ENCODE peak calls at places on chromosomes 12 and 14, in six cellular contexts. R is GM12891, G is K562, X is HepG2, I is H1, D is GM12878. S is an unnamed sample.

GRCh38 chr14:104882325-104882973 is 17.4 kb downstream of the CEP170B start:
- DNase-seq in R (peak), G (peak), X (no peak), D (no peak), I (peak), S (no peak)

GRCh38 chr12:120110550-120111501 is 5.7 kb downstream of the RAB35 start:
- DNase-seq in D (no peak), G (no peak), I (peak), R (no peak), X (no peak), S (peak)

GRCh38 chr12:106739318-106739717 is 35.2 kb upstream of the RIC8B start:
- DNase-seq in R (no peak), D (no peak), I (no peak), G (no peak), X (peak), S (no peak)

GRCh38 chr12:49292729-49293055 is 2.3 kb upstream of the PRPH start:
- DNase-seq in R (no peak), G (no peak), X (no peak), D (no peak), I (no peak), S (no peak)

GRCh38 chr12:96425321-96425720 is 25.1 kb upstream of the CDK17 start:
- DNase-seq in X (no peak), R (no peak), I (no peak), G (no peak), D (no peak), S (no peak)

GRCh38 chr14:37019488-37019887 is 152.9 kb downstream of the SLC25A21 start:
- DNase-seq in I (no peak), R (no peak), G (no peak), X (no peak), D (no peak), S (no peak)

GRCh38 chr12:78359530-78359929 is 505.0 kb upstream of the SYT1 start:
- DNase-seq in R (no peak), I (no peak), G (no peak), X (no peak), D (no peak), S (no peak)

GRCh38 chr14:62162998-62163589 is 400.9 kb downstream of the SNAPC1 start:
- DNase-seq in X (peak), R (peak), I (no peak), D (no peak), G (peak), S (no peak)

GRCh38 chr12:125889742-125890141 is 824.5 kb downstream of the AACS start:
- DNase-seq in X (no peak), R (no peak), I (no peak), G (no peak), D (no peak), S (no peak)

GRCh38 chr14:95910628-95911027 is 34.0 kb downstream of the TUNAR start:
- DNase-seq in X (no peak), R (no peak), D (no peak), G (no peak), I (no peak), S (no peak)

GRCh38 chr14:92408186-92408585 is 85.2 kb downstream of the SLC24A4 start:
- DNase-seq in G (no peak), D (no peak), I (no peak), X (no peak), R (no peak), S (no peak)

GRCh38 chr12:3315201-3315661 is 175.8 kb upstream of the PRMT8 start:
- DNase-seq in R (no peak), X (no peak), D (no peak), G (no peak), I (no peak), S (no peak)

GRCh38 chr12:14824012-14824634 is 10.1 kb upstream of the SMCO3 start:
- DNase-seq in G (no peak), D (no peak), X (no peak), R (no peak), I (no peak), S (no peak)

GRCh38 chr12:29611906-29612305 is 114.4 kb upstream of the OVCH1 start:
- DNase-seq in X (no peak), G (no peak), R (no peak), D (no peak), I (no peak), S (no peak)

GRCh38 chr12:6238875-6239274 is 38.7 kb downstream of the CD9 start:
- DNase-seq in D (no peak), R (no peak), X (no peak), G (no peak), I (no peak), S (no peak)

GRCh38 chr12:8594072-8594471 is 18.6 kb downstream of the AICDA start:
- DNase-seq in D (no peak), G (no peak), X (no peak), I (no peak), R (no peak), S (no peak)

GRCh38 chr14:59543873-59544272 is 32.7 kb downstream of the CCDC175 start:
- DNase-seq in I (no peak), R (no peak), G (no peak), D (no peak), X (no peak), S (no peak)

GRCh38 chr12:2113501-2113912 is 60.7 kb downstream of the CACNA1C start:
- DNase-seq in R (no peak), I (no peak), X (no peak), D (no peak), G (no peak), S (no peak)

DNA sequence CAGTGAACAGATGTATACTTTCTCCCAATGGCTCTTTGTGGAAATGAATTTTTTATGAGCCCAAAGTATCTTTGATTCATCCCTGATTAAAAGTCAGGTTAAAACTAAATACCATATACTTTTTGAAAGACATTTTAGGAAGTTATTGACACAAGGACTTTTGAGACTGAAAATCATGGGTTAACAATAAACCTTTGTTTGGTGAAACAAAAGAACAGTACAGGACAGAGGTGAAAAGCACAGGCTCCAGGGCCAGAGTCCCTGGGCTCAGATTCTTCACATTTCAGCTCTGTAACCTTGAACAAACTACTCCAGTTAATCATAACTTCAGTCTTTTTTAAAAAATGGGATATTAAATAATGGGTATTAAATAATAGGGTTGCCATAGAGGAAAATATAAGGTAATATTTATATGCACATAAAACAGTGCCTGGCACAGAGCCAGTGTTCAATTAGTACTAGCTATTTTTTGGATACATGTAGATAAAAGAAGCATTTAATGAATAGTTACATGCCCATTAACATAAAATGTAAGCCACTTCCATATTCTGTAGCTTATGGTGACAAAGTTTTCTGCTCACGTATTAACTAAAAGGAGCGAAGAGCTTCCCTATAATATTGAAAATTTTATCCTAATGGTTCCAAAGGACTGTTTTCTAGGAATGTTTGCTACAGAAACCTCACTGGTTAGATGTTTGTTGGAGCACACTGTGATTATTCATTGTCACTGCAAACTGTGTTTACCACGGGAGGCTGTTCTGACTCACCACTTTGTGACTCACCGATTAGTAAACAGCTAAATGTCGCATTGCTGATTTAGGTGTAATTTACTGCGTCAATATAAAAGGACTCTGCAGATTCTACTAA is 255.4 kb downstream of the DAD1 start:
- DNase-seq in D (no peak), R (no peak), G (peak), I (no peak), X (peak), S (no peak)
- TF ChIP-seq TAF1 in D (no peak), R (no peak), G (no peak), I (no peak), X (no peak), S (no peak)

GRCh38 chr12:93087836-93088610 is 158.9 kb upstream of the EEA1 start:
- DNase-seq in D (no peak), I (no peak), G (no peak), R (no peak), X (no peak), S (no peak)

GRCh38 chr12:93089805-93090569 is 160.9 kb upstream of the EEA1 start:
- DNase-seq in X (no peak), I (no peak), D (no peak), R (no peak), G (peak), S (no peak)

GRCh38 chr12:93081810-93082165 is 152.7 kb upstream of the EEA1 start:
- DNase-seq in D (no peak), R (no peak), G (no peak), X (no peak), I (no peak), S (no peak)

GRCh38 chr12:93086288-93086727 is 157.2 kb upstream of the EEA1 start:
- DNase-seq in X (no peak), D (no peak), G (no peak), I (no peak), R (no peak), S (no peak)

DNA sequence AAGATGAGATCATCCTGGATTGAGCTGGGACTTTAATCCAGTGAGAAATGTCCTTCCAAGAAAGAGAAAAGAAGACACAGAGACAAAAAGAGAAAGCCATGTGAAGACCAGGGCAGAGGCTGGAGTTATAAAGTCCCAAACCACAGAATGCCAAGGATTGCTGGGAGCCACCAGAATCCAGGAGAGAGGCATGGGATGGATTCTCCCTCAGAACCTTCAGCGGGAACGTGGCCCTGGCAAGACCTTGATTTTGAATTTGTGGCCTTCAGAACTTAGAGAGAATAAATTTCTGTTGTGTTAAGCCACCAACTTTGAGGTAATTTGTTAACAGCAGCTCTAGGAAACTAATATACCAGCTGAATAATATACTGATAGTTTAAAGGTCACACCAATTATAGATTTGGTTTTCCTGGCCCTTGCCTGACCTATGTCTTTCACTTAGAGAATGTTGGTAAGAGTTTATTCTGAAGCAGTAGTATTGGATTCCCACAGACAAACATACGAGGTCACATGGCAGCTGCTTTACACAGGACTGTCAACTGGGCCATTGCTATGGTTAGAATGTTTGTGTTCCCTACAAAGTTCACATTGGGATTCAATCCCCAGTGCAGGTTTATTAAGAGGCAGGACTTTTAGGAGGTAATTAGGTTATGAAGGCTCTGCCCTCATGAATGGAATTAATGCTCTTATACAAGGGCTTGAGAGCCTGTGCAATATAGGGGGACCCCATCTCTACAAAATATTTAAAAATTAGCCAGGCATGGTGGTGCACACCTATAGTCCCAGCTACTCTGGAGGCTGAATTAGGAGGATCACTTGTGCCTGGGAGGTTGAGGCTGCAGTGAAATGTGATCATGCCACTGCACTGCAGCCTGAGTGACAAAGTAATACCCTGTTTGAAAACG is 156.5 kb upstream of the EEA1 start:
- DNase-seq in X (peak), G (no peak), R (no peak), I (no peak), D (no peak), S (no peak)
- TF ChIP-seq POLR2AphosphoS5 in X (no peak), G (no peak), R (no peak), I (no peak), D (no peak), S (no peak)

DNA sequence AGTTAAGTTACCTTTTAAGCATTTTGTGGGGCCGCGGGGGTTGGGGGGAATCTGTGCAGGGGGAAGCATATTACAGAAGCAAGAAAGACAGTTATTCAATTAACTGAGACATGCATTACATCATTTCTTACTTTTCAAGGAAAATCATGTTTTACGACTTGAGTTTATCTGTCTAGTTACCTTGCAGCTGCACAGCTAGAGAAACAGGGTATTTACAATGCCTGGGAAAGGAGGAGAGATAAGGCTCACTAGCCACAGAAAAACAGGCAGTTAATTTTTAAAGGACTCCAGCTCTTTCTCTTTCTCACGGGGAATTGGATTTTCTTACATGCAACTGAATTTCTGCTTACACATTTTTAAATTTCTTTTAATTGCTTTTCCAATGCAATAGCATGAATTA is 22.2 kb downstream of the FCF1 start:
- DNase-seq in D (no peak), R (no peak), G (no peak), X (no peak), I (no peak), S (no peak)
- TF ChIP-seq POLR2A in D (no peak), R (no peak), G (no peak), X (no peak), I (no peak), S (no peak)

DNA sequence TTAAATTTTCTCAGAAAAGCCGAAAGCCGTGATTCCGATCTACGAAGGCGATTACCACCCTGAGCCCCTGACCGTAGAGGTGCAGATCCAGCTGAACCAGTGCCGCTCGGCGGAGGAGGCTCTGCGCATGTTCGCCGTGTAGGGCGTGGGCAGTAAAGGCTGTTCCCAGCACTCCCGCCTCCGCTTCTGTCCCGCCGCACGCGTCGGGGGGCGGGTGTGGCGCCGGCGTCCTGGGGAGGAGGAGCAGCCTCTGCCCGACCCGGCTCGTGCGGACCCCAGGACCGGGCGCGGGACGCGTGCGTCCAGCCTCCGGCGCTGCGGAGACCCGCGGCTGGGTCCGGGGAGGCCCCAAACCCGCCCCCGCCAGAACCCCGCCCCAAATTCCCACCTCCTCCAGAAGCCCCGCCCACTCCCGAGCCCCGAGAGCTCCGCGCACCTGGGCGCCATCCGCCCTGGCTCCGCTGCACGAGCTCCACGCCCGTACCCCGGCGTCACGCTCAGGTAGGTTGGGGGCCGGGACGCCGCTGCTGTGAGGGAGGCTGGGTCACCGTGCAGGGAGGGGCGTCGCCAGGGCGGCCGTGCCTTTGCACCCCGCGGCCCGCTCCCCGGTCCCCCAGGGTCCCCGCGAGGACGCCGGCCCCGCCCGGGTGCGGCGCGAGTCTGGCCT is at the start of gene B3GNT4:
- DNase-seq in D (no peak), I (peak), X (no peak), G (peak), R (peak), S (no peak)
- TF ChIP-seq TAF1 in D (no peak), I (no peak), X (no peak), G (peak), R (no peak), S (no peak)

GRCh38 chr12:109157986-109158385 is 41.6 kb downstream of the ACACB start:
- DNase-seq in X (no peak), I (no peak), R (no peak), G (no peak), D (no peak), S (no peak)

GRCh38 chr12:109153711-109154434 is 37.5 kb downstream of the ACACB start:
- DNase-seq in G (peak), X (peak), I (no peak), R (no peak), D (no peak), S (no peak)

GRCh38 chr12:109156036-109156435 is 39.6 kb downstream of the ACACB start:
- DNase-seq in G (no peak), R (no peak), X (no peak), I (no peak), D (no peak), S (no peak)

GRCh38 chr12:109156586-109156985 is 40.2 kb downstream of the ACACB start:
- DNase-seq in G (no peak), R (no peak), D (no peak), I (no peak), X (no peak), S (no peak)

GRCh38 chr12:109154485-109155438 is 38.4 kb downstream of the ACACB start:
- DNase-seq in G (peak), X (peak), R (peak), I (peak), D (peak), S (peak)
- TF ChIP-seq POLR2AphosphoS5 in G (no peak), X (peak), R (no peak), I (no peak), D (no peak), S (no peak)

GRCh38 chr12:132710422-132711168 is at the start of gene PGAM5:
- DNase-seq in G (peak), I (peak), R (peak), D (peak), X (peak), S (peak)
- TF ChIP-seq POLR2A in G (peak), I (no peak), R (peak), D (peak), X (peak), S (peak)

GRCh38 chr12:53660064-53660463 is 15.8 kb downstream of the ATP5MC2 start:
- DNase-seq in R (no peak), D (no peak), X (no peak), I (no peak), G (no peak), S (no peak)
- TF ChIP-seq TAF1 in R (no peak), D (no peak), X (no peak), I (no peak), G (no peak), S (no peak)

DNA sequence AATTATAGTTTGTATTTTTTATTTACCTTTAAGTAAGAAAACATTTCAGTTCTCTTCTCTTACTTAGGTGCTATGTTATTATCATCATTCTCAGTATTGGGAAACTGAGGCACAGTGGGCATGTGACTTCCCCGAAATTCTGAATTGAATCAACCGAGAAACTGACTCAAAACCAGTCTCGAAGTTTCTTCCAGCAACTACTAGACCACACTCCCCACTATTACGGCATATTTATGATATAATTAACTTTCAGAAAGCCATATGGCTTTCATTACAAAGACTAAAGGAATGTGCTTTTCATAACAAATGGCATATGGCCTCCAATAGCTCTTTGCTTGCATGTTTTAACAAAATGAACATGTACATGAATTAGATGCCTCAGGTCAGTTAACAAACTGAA is 182.8 kb upstream of the SLC38A2 start:
- DNase-seq in G (no peak), D (no peak), R (no peak), X (no peak), I (no peak), S (no peak)
- TF ChIP-seq POLR2AphosphoS5 in G (no peak), D (no peak), R (no peak), X (no peak), I (no peak), S (no peak)